ENCODE peak calls at places on chromosome 9, in ten cellular contexts. L is upper lobe of right lung, C is aorta, A is uterus, G is heart left ventricle, J is cardiac muscle cell, B is prostate gland, F is fibroblast of lung, X is BJ, H is tibial nerve. T is an unnamed sample.

GRCh38 chr9:77807295-77807694 is 159.2 kb upstream of the GNA14 start:
- DNase-seq in A (no peak), F (peak; percentile 91), H (no peak), X (peak; percentile 46), B (no peak), L (no peak), G (no peak), C (no peak), J (peak; percentile 96), T (no peak)

GRCh38 chr9:88980732-88981336 is 10.4 kb upstream of the S1PR3 start:
- DNase-seq in F (peak; percentile 93), H (no peak), A (no peak), J (no peak), X (peak; percentile 93), C (no peak), L (no peak), G (no peak), B (no peak), T (peak; percentile 64)

GRCh38 chr9:136686794-136687711 is at the start of gene AGPAT2:
- DNase-seq in X (no peak), J (peak; percentile 58), L (peak; percentile 94), C (peak; percentile 81), G (peak; percentile 89), B (peak; percentile 76), H (peak; percentile 55), F (peak; percentile 46), A (peak; percentile 60), T (peak; percentile 60)

GRCh38 chr9:75109210-75109839 is 21.0 kb downstream of the OSTF1 start:
- DNase-seq in H (no peak), B (no peak), C (no peak), G (no peak), L (no peak), J (no peak), F (no peak), A (no peak), X (no peak), T (no peak)

GRCh38 chr9:4923141-4923540 is 61.9 kb upstream of the JAK2 start:
- DNase-seq in X (no peak), H (no peak), C (no peak), G (no peak), B (no peak), F (no peak), L (no peak), A (no peak), J (no peak), T (no peak)

GRCh38 chr9:70220216-70220615 is 38.6 kb upstream of the SMC5 start:
- DNase-seq in C (no peak), L (no peak), G (no peak), J (no peak), A (no peak), X (peak; percentile 12), F (no peak), H (no peak), B (no peak), T (no peak)

GRCh38 chr9:108911820-108912219 is 22.1 kb downstream of the ELP1 start:
- DNase-seq in F (no peak), X (no peak), J (no peak), H (no peak), L (no peak), A (no peak), C (no peak), G (no peak), B (no peak), T (no peak)

GRCh38 chr9:97518909-97519307 is 17.4 kb downstream of the TMOD1 start:
- DNase-seq in B (peak; percentile 80), F (peak; percentile 83), C (peak; percentile 74), G (no peak), X (peak; percentile 61), J (peak; percentile 15), L (no peak), A (peak; percentile 94), H (peak; percentile 33), T (peak; percentile 72)

GRCh38 chr9:20948703-20949102 is 82.7 kb downstream of the HACD4 start:
- DNase-seq in X (no peak), A (no peak), B (no peak), H (no peak), G (no peak), C (no peak), F (no peak), L (no peak), J (no peak), T (no peak)

GRCh38 chr9:88418715-88419540 is 30.7 kb downstream of the SPIN1 start:
- DNase-seq in C (no peak), X (no peak), J (no peak), A (no peak), L (no peak), H (no peak), B (no peak), F (peak; percentile 65), G (no peak), T (no peak)

GRCh38 chr9:93648836-93649235 is 72.5 kb downstream of the PHF2 start:
- DNase-seq in F (no peak), C (peak; percentile 33), B (no peak), H (no peak), G (no peak), X (no peak), J (no peak), L (peak; percentile 45), A (no peak), T (no peak)

GRCh38 chr9:83130541-83130940 is 67.6 kb upstream of the RASEF start:
- DNase-seq in J (no peak), F (peak; percentile 73), G (no peak), C (no peak), H (no peak), L (no peak), B (peak; percentile 25), X (no peak), A (no peak), T (no peak)

GRCh38 chr9:129889936-129890717 is 54.9 kb downstream of the USP20 start:
- DNase-seq in F (no peak), G (peak; percentile 55), X (no peak), L (peak; percentile 71), H (no peak), J (no peak), A (no peak), C (peak; percentile 74), B (no peak), T (no peak)

GRCh38 chr9:37953775-37954437 is 50.0 kb upstream of the SLC25A51 start:
- DNase-seq in G (no peak), J (peak; percentile 89), C (peak; percentile 81), F (peak; percentile 99), X (peak; percentile 93), A (peak; percentile 83), L (no peak), B (no peak), H (no peak), T (peak; percentile 94)

GRCh38 chr9:88481933-88482332 is 53.0 kb upstream of the NXNL2 start:
- DNase-seq in F (no peak), G (no peak), H (no peak), X (no peak), L (no peak), A (no peak), C (no peak), J (no peak), B (no peak), T (no peak)

GRCh38 chr9:34783951-34784487 is 74.1 kb upstream of the CCL21 start:
- DNase-seq in L (no peak), B (no peak), G (no peak), X (no peak), F (no peak), A (no peak), J (no peak), C (no peak), H (no peak), T (no peak)

GRCh38 chr9:34777667-34778066 is 67.7 kb upstream of the CCL21 start:
- DNase-seq in C (no peak), A (no peak), J (no peak), L (no peak), B (no peak), G (no peak), X (no peak), H (no peak), F (no peak), T (no peak)

GRCh38 chr9:34782372-34782771 is 72.4 kb upstream of the CCL21 start:
- DNase-seq in H (no peak), F (no peak), G (no peak), A (no peak), C (no peak), B (no peak), J (no peak), X (no peak), L (no peak), T (no peak)
- H3K4me3 ChIP-seq in H (no peak overlapping the region), F (no peak overlapping the region), G (no peak overlapping the region), A (no peak overlapping the region), C (no peak overlapping the region), B (no peak overlapping the region), J (no peak overlapping the region), X (no peak overlapping the region), L (no peak overlapping the region), T (no peak overlapping the region)

GRCh38 chr9:105128908-105129307 is 115.5 kb upstream of the SLC44A1 start:
- DNase-seq in B (no peak), H (no peak), A (no peak), J (no peak), G (no peak), F (no peak), C (no peak), L (no peak), X (no peak), T (no peak)
- H3K4me3 ChIP-seq in B (no peak overlapping the region), H (no peak overlapping the region), A (no peak overlapping the region), J (no peak overlapping the region), G (no peak overlapping the region), F (no peak overlapping the region), C (no peak overlapping the region), L (no peak overlapping the region), X (no peak overlapping the region), T (no peak overlapping the region)

GRCh38 chr9:131845286-131846011 is 105.6 kb upstream of the RAPGEF1 start:
- DNase-seq in X (no peak), J (no peak), H (no peak), F (no peak), B (no peak), G (no peak), L (no peak), C (no peak), A (no peak), T (no peak)
- H3K4me3 ChIP-seq in X (no peak overlapping the region), J (no peak overlapping the region), H (no peak overlapping the region), F (no peak overlapping the region), B (no peak overlapping the region), G (no peak overlapping the region), L (no peak overlapping the region), C (no peak overlapping the region), A (no peak overlapping the region), T (no peak overlapping the region)

GRCh38 chr9:16867571-16868311 is 2.7 kb downstream of the BNC2 start:
- DNase-seq in C (no peak), G (no peak), B (peak; percentile 10), L (no peak), F (peak; percentile 82), A (peak; percentile 51), X (no peak), H (peak; percentile 38), J (peak; percentile 85), T (peak; percentile 62)

GRCh38 chr9:16868706-16869105 is 1.8 kb downstream of the BNC2 start:
- DNase-seq in G (no peak), L (no peak), J (peak; percentile 45), X (no peak), H (no peak), F (peak; percentile 23), B (no peak), A (no peak), C (no peak), T (no peak)

GRCh38 chr9:16869140-16869903 is 1.1 kb downstream of the BNC2 start:
- DNase-seq in F (peak; percentile 52), B (no peak), J (peak; percentile 55), G (no peak), C (no peak), H (peak; percentile 34), X (no peak), L (no peak), A (peak; percentile 58), T (peak; percentile 69)

GRCh38 chr9:16866542-16866941 is 3.9 kb downstream of the BNC2 start:
- DNase-seq in F (peak; percentile 40), B (no peak), L (no peak), X (no peak), A (no peak), C (no peak), J (peak; percentile 49), H (no peak), G (no peak), T (no peak)

GRCh38 chr9:16864741-16865434 is 5.6 kb downstream of the BNC2 start:
- DNase-seq in J (peak; percentile 50), A (no peak), C (no peak), F (peak; percentile 83), H (no peak), B (no peak), X (no peak), G (no peak), L (no peak), T (no peak)
- H3K4me3 ChIP-seq in J (no peak overlapping the region), A (peak overlapping the region; percentile 10), C (no peak overlapping the region), F (peak overlapping the region; percentile 45), H (no peak overlapping the region), B (no peak overlapping the region), X (no peak overlapping the region), G (no peak overlapping the region), L (no peak overlapping the region), T (peak overlapping the region; percentile 3)